ENCODE peak calls at places on chromosomes 2 and 18, in seven cellular contexts. One of them, this sample, is unnamed.

GRCh38 chr2:78011251-78011650 is 489.1 kb upstream of the LRRTM4 start:
- DNase-seq in head of caudate nucleus: no peak
- DNase-seq in DND-41: no peak
- DNase-seq in pancreas: no peak
- DNase-seq in activated naive CD4-positive, alpha-beta T cell: no peak
- DNase-seq in NCI-H1105: no peak
- DNase-seq in A172: no peak
- DNase-seq in this sample: no peak

GRCh38 chr18:23627325-23627724 is 35.4 kb downstream of the ANKRD29 start:
- DNase-seq in head of caudate nucleus: no peak
- DNase-seq in DND-41: no peak
- DNase-seq in pancreas: no peak
- DNase-seq in activated naive CD4-positive, alpha-beta T cell: no peak
- DNase-seq in NCI-H1105: no peak
- DNase-seq in A172: peak
- DNase-seq in this sample: peak

GRCh38 chr18:35095983-35096676 is 54.9 kb downstream of the MAPRE2 start:
- DNase-seq in head of caudate nucleus: no peak
- DNase-seq in DND-41: no peak
- DNase-seq in pancreas: no peak
- DNase-seq in activated naive CD4-positive, alpha-beta T cell: no peak
- DNase-seq in NCI-H1105: no peak
- DNase-seq in A172: no peak
- DNase-seq in this sample: no peak

GRCh38 chr2:221156335-221156734 is 415.8 kb downstream of the EPHA4 start:
- DNase-seq in head of caudate nucleus: no peak
- DNase-seq in DND-41: no peak
- DNase-seq in pancreas: no peak
- DNase-seq in activated naive CD4-positive, alpha-beta T cell: no peak
- DNase-seq in NCI-H1105: peak
- DNase-seq in A172: no peak
- DNase-seq in this sample: no peak

GRCh38 chr2:1132328-1132964 is 181.8 kb downstream of the SNTG2 start:
- DNase-seq in head of caudate nucleus: no peak
- DNase-seq in DND-41: no peak
- DNase-seq in pancreas: no peak
- DNase-seq in activated naive CD4-positive, alpha-beta T cell: no peak
- DNase-seq in NCI-H1105: peak
- DNase-seq in A172: no peak
- DNase-seq in this sample: peak

GRCh38 chr18:26971327-26971918 is 105.9 kb upstream of the AQP4 start:
- DNase-seq in head of caudate nucleus: no peak
- DNase-seq in DND-41: no peak
- DNase-seq in pancreas: no peak
- DNase-seq in activated naive CD4-positive, alpha-beta T cell: no peak
- DNase-seq in NCI-H1105: no peak
- DNase-seq in A172: no peak
- DNase-seq in this sample: no peak

GRCh38 chr2:190947711-190948251 is 66.2 kb downstream of the STAT1 start:
- DNase-seq in head of caudate nucleus: no peak
- DNase-seq in DND-41: peak
- DNase-seq in pancreas: no peak
- DNase-seq in activated naive CD4-positive, alpha-beta T cell: no peak
- DNase-seq in NCI-H1105: peak
- DNase-seq in A172: peak
- DNase-seq in this sample: peak

GRCh38 chr2:138581909-138582308 is 80.3 kb downstream of the SPOPL start:
- DNase-seq in head of caudate nucleus: no peak
- DNase-seq in DND-41: no peak
- DNase-seq in pancreas: no peak
- DNase-seq in activated naive CD4-positive, alpha-beta T cell: no peak
- DNase-seq in NCI-H1105: no peak
- DNase-seq in A172: no peak
- DNase-seq in this sample: no peak

GRCh38 chr2:212595036-212595654 is 56.5 kb upstream of the ERBB4 start:
- DNase-seq in head of caudate nucleus: no peak
- DNase-seq in DND-41: no peak
- DNase-seq in pancreas: no peak
- DNase-seq in activated naive CD4-positive, alpha-beta T cell: no peak
- DNase-seq in NCI-H1105: no peak
- DNase-seq in A172: peak
- DNase-seq in this sample: no peak

GRCh38 chr2:26922638-26923466 is 47.6 kb upstream of the MAPRE3 start:
- DNase-seq in head of caudate nucleus: peak
- DNase-seq in DND-41: peak
- DNase-seq in pancreas: no peak
- DNase-seq in activated naive CD4-positive, alpha-beta T cell: peak
- DNase-seq in NCI-H1105: peak
- DNase-seq in A172: peak
- DNase-seq in this sample: peak

GRCh38 chr2:229340086-229340760 is 69.1 kb upstream of the PID1 start:
- DNase-seq in head of caudate nucleus: no peak
- DNase-seq in DND-41: no peak
- DNase-seq in pancreas: no peak
- DNase-seq in activated naive CD4-positive, alpha-beta T cell: no peak
- DNase-seq in NCI-H1105: no peak
- DNase-seq in A172: peak
- DNase-seq in this sample: no peak

GRCh38 chr2:5453648-5454390 is 238.4 kb upstream of the SOX11 start:
- DNase-seq in head of caudate nucleus: no peak
- DNase-seq in DND-41: no peak
- DNase-seq in pancreas: no peak
- DNase-seq in activated naive CD4-positive, alpha-beta T cell: no peak
- DNase-seq in NCI-H1105: no peak
- DNase-seq in A172: peak
- DNase-seq in this sample: no peak

GRCh38 chr2:206452242-206452641 is 8.9 kb downstream of the ADAM23 start:
- DNase-seq in head of caudate nucleus: no peak
- DNase-seq in DND-41: no peak
- DNase-seq in pancreas: no peak
- DNase-seq in activated naive CD4-positive, alpha-beta T cell: no peak
- DNase-seq in NCI-H1105: no peak
- DNase-seq in A172: no peak
- DNase-seq in this sample: no peak

GRCh38 chr2:165469417-165469816 is at the start of gene CSRNP3:
- DNase-seq in head of caudate nucleus: peak
- DNase-seq in DND-41: no peak
- DNase-seq in pancreas: no peak
- DNase-seq in activated naive CD4-positive, alpha-beta T cell: no peak
- DNase-seq in NCI-H1105: peak
- DNase-seq in A172: peak
- DNase-seq in this sample: peak

GRCh38 chr2:218368621-218369153 is 12.0 kb downstream of the CATIP start:
- DNase-seq in head of caudate nucleus: no peak
- DNase-seq in DND-41: no peak
- DNase-seq in pancreas: no peak
- DNase-seq in activated naive CD4-positive, alpha-beta T cell: no peak
- DNase-seq in NCI-H1105: no peak
- DNase-seq in A172: no peak
- DNase-seq in this sample: peak

GRCh38 chr2:43855292-43855691 is 16.5 kb downstream of the ABCG8 start:
- DNase-seq in head of caudate nucleus: no peak
- DNase-seq in DND-41: no peak
- DNase-seq in pancreas: no peak
- DNase-seq in activated naive CD4-positive, alpha-beta T cell: no peak
- DNase-seq in NCI-H1105: no peak
- DNase-seq in A172: no peak
- DNase-seq in this sample: no peak

GRCh38 chr2:42879116-42879705 is 86.8 kb upstream of the HAAO start:
- DNase-seq in head of caudate nucleus: no peak
- DNase-seq in DND-41: no peak
- DNase-seq in pancreas: no peak
- DNase-seq in activated naive CD4-positive, alpha-beta T cell: no peak
- DNase-seq in NCI-H1105: no peak
- DNase-seq in A172: no peak
- DNase-seq in this sample: no peak

GRCh38 chr18:13471971-13472628 is 253.5 kb downstream of the LDLRAD4 start:
- DNase-seq in head of caudate nucleus: peak
- DNase-seq in DND-41: no peak
- DNase-seq in pancreas: no peak
- DNase-seq in activated naive CD4-positive, alpha-beta T cell: no peak
- DNase-seq in NCI-H1105: peak
- DNase-seq in A172: no peak
- DNase-seq in this sample: peak

GRCh38 chr18:79283341-79283879 is 112.3 kb upstream of the NFATC1 start:
- DNase-seq in head of caudate nucleus: no peak
- DNase-seq in DND-41: no peak
- DNase-seq in pancreas: no peak
- DNase-seq in activated naive CD4-positive, alpha-beta T cell: no peak
- DNase-seq in NCI-H1105: peak
- DNase-seq in A172: no peak
- DNase-seq in this sample: no peak

GRCh38 chr2:8487461-8487932 is 194.4 kb upstream of the ID2 start:
- DNase-seq in head of caudate nucleus: no peak
- DNase-seq in DND-41: no peak
- DNase-seq in pancreas: peak
- DNase-seq in activated naive CD4-positive, alpha-beta T cell: no peak
- DNase-seq in NCI-H1105: no peak
- DNase-seq in A172: no peak
- DNase-seq in this sample: no peak

GRCh38 chr18:44696892-44697291 is 16.2 kb downstream of the SETBP1 start:
- DNase-seq in head of caudate nucleus: no peak
- DNase-seq in DND-41: no peak
- DNase-seq in pancreas: no peak
- DNase-seq in activated naive CD4-positive, alpha-beta T cell: no peak
- DNase-seq in NCI-H1105: no peak
- DNase-seq in A172: no peak
- DNase-seq in this sample: no peak

GRCh38 chr2:109322646-109323045 is 193.6 kb downstream of the SH3RF3 start:
- DNase-seq in head of caudate nucleus: no peak
- DNase-seq in DND-41: no peak
- DNase-seq in pancreas: no peak
- DNase-seq in activated naive CD4-positive, alpha-beta T cell: no peak
- DNase-seq in NCI-H1105: no peak
- DNase-seq in A172: no peak
- DNase-seq in this sample: no peak

GRCh38 chr2:62219407-62220159 is 23.7 kb downstream of the B3GNT2 start:
- DNase-seq in head of caudate nucleus: no peak
- DNase-seq in DND-41: no peak
- DNase-seq in pancreas: no peak
- DNase-seq in activated naive CD4-positive, alpha-beta T cell: no peak
- DNase-seq in NCI-H1105: no peak
- DNase-seq in A172: no peak
- DNase-seq in this sample: no peak

GRCh38 chr2:201433389-201433995 is 17.8 kb downstream of the TRAK2 start:
- DNase-seq in head of caudate nucleus: no peak
- DNase-seq in DND-41: no peak
- DNase-seq in pancreas: no peak
- DNase-seq in activated naive CD4-positive, alpha-beta T cell: no peak
- DNase-seq in NCI-H1105: no peak
- DNase-seq in A172: peak
- DNase-seq in this sample: no peak

GRCh38 chr2:121485039-121485438 is 45.6 kb upstream of the RNU4ATAC start:
- DNase-seq in head of caudate nucleus: no peak
- DNase-seq in DND-41: no peak
- DNase-seq in pancreas: no peak
- DNase-seq in activated naive CD4-positive, alpha-beta T cell: no peak
- DNase-seq in NCI-H1105: no peak
- DNase-seq in A172: no peak
- DNase-seq in this sample: no peak

GRCh38 chr2:199602271-199602895 is 144.6 kb upstream of the SATB2 start:
- DNase-seq in head of caudate nucleus: peak
- DNase-seq in DND-41: peak
- DNase-seq in pancreas: no peak
- DNase-seq in activated naive CD4-positive, alpha-beta T cell: no peak
- DNase-seq in NCI-H1105: no peak
- DNase-seq in A172: peak
- DNase-seq in this sample: no peak

GRCh38 chr18:36680042-36680441 is 148.8 kb downstream of the TPGS2 start:
- DNase-seq in head of caudate nucleus: no peak
- DNase-seq in DND-41: no peak
- DNase-seq in pancreas: no peak
- DNase-seq in activated naive CD4-positive, alpha-beta T cell: no peak
- DNase-seq in NCI-H1105: no peak
- DNase-seq in A172: no peak
- DNase-seq in this sample: no peak

GRCh38 chr2:20451346-20451745 is 4.5 kb downstream of the RHOB start:
- DNase-seq in head of caudate nucleus: peak
- DNase-seq in DND-41: no peak
- DNase-seq in pancreas: no peak
- DNase-seq in activated naive CD4-positive, alpha-beta T cell: no peak
- DNase-seq in NCI-H1105: no peak
- DNase-seq in A172: no peak
- DNase-seq in this sample: no peak

GRCh38 chr18:3392467-3392855 is 57.5 kb upstream of the TGIF1 start:
- DNase-seq in head of caudate nucleus: no peak
- DNase-seq in DND-41: no peak
- DNase-seq in pancreas: no peak
- DNase-seq in activated naive CD4-positive, alpha-beta T cell: no peak
- DNase-seq in NCI-H1105: no peak
- DNase-seq in A172: no peak
- DNase-seq in this sample: no peak

GRCh38 chr2:43083710-43084698 is 142.4 kb downstream of the ZFP36L2 start:
- DNase-seq in head of caudate nucleus: peak
- DNase-seq in DND-41: peak
- DNase-seq in pancreas: no peak
- DNase-seq in activated naive CD4-positive, alpha-beta T cell: no peak
- DNase-seq in NCI-H1105: no peak
- DNase-seq in A172: peak
- DNase-seq in this sample: no peak

GRCh38 chr18:30623401-30624065 is 419.0 kb downstream of the DSC3 start:
- DNase-seq in head of caudate nucleus: no peak
- DNase-seq in DND-41: no peak
- DNase-seq in pancreas: no peak
- DNase-seq in activated naive CD4-positive, alpha-beta T cell: no peak
- DNase-seq in NCI-H1105: no peak
- DNase-seq in A172: no peak
- DNase-seq in this sample: no peak

GRCh38 chr2:26619649-26620605 is 21.2 kb downstream of the CIB4 start:
- DNase-seq in head of caudate nucleus: peak
- DNase-seq in DND-41: no peak
- DNase-seq in pancreas: no peak
- DNase-seq in activated naive CD4-positive, alpha-beta T cell: no peak
- DNase-seq in NCI-H1105: no peak
- DNase-seq in A172: no peak
- DNase-seq in this sample: no peak

GRCh38 chr2:178506524-178506923 is 26.3 kb downstream of the PLEKHA3 start:
- DNase-seq in head of caudate nucleus: no peak
- DNase-seq in DND-41: no peak
- DNase-seq in pancreas: no peak
- DNase-seq in activated naive CD4-positive, alpha-beta T cell: no peak
- DNase-seq in NCI-H1105: no peak
- DNase-seq in A172: no peak
- DNase-seq in this sample: no peak

GRCh38 chr2:96113951-96114350 is 2.4 kb downstream of the ADRA2B start:
- DNase-seq in head of caudate nucleus: no peak
- DNase-seq in DND-41: no peak
- DNase-seq in pancreas: peak
- DNase-seq in activated naive CD4-positive, alpha-beta T cell: no peak
- DNase-seq in NCI-H1105: no peak
- DNase-seq in A172: no peak
- DNase-seq in this sample: no peak

GRCh38 chr2:211133766-211134165 is 577.4 kb downstream of the CPS1 start:
- DNase-seq in head of caudate nucleus: no peak
- DNase-seq in DND-41: no peak
- DNase-seq in pancreas: no peak
- DNase-seq in activated naive CD4-positive, alpha-beta T cell: no peak
- DNase-seq in NCI-H1105: no peak
- DNase-seq in A172: no peak
- DNase-seq in this sample: no peak

GRCh38 chr2:176455865-176456291 is 186.6 kb downstream of the MTX2 start:
- DNase-seq in head of caudate nucleus: no peak
- DNase-seq in DND-41: no peak
- DNase-seq in pancreas: no peak
- DNase-seq in activated naive CD4-positive, alpha-beta T cell: no peak
- DNase-seq in NCI-H1105: no peak
- DNase-seq in A172: no peak
- DNase-seq in this sample: peak

GRCh38 chr2:15730545-15731212 is 139.0 kb downstream of the DDX1 start:
- DNase-seq in head of caudate nucleus: peak
- DNase-seq in DND-41: no peak
- DNase-seq in pancreas: peak
- DNase-seq in activated naive CD4-positive, alpha-beta T cell: no peak
- DNase-seq in NCI-H1105: peak
- DNase-seq in A172: peak
- DNase-seq in this sample: peak

GRCh38 chr18:44943201-44943881 is 262.7 kb downstream of the SETBP1 start:
- DNase-seq in head of caudate nucleus: no peak
- DNase-seq in DND-41: no peak
- DNase-seq in pancreas: no peak
- DNase-seq in activated naive CD4-positive, alpha-beta T cell: no peak
- DNase-seq in NCI-H1105: no peak
- DNase-seq in A172: peak
- DNase-seq in this sample: no peak